ENCODE peak calls at places on chromosomes 16 and 17, in ten cellular contexts. J is lower leg skin, Y is tibial artery, I is body of pancreas, U is brain microvascular endothelial cell, E is HCT116, P is fibroblast of villous mesenchyme, H is uterus, S is heart right ventricle, R is psoas muscle. K is an unnamed sample.

GRCh38 chr17:773467-774319 is 8.4 kb downstream of the GLOD4 start:
- DNase-seq in J (no peak), Y (no peak), I (no peak), U (no peak), E (no peak), P (no peak), H (no peak), S (no peak), R (no peak), K (no peak)

GRCh38 chr16:31452631-31453106 is 6.6 kb upstream of the ARMC5 start:
- DNase-seq in J (no peak), Y (peak), I (no peak), U (peak), E (no peak), P (peak), H (no peak), S (no peak), R (peak), K (peak)

GRCh38 chr16:27220527-27220926 is 17.2 kb downstream of the KDM8 start:
- DNase-seq in J (no peak), Y (no peak), I (no peak), U (no peak), E (no peak), P (no peak), H (no peak), S (no peak), R (no peak), K (no peak)

GRCh38 chr17:1379930-1380313 is 20.1 kb downstream of the YWHAE start:
- DNase-seq in J (no peak), Y (no peak), I (no peak), U (no peak), E (no peak), P (no peak), H (no peak), S (no peak), R (no peak), K (no peak)

GRCh38 chr16:79317521-79317920 is 283.0 kb downstream of the MAF start:
- DNase-seq in J (no peak), Y (no peak), I (no peak), U (no peak), E (no peak), P (no peak), H (no peak), S (no peak), R (no peak), K (no peak)

GRCh38 chr16:4743217-4743897 is 9.0 kb downstream of the DNAAF8 start:
- DNase-seq in J (no peak), Y (no peak), I (no peak), U (no peak), E (no peak), P (no peak), H (no peak), S (no peak), R (peak), K (no peak)

GRCh38 chr17:56109811-56110210 is 43.5 kb upstream of the ANKFN1 start:
- DNase-seq in J (no peak), Y (no peak), I (no peak), U (no peak), E (no peak), P (no peak), H (no peak), S (no peak), R (no peak), K (no peak)

GRCh38 chr16:86252596-86252995 is 257.7 kb upstream of the FOXF1 start:
- DNase-seq in J (no peak), Y (no peak), I (no peak), U (no peak), E (peak), P (peak), H (no peak), S (no peak), R (no peak), K (no peak)

GRCh38 chr16:4709481-4709880 is 16.1 kb downstream of the NUDT16L1 start:
- DNase-seq in J (no peak), Y (no peak), I (no peak), U (no peak), E (no peak), P (peak), H (no peak), S (no peak), R (peak), K (no peak)

GRCh38 chr17:32426894-32427293 is 17.4 kb upstream of the PSMD11 start:
- DNase-seq in J (no peak), Y (no peak), I (no peak), U (no peak), E (no peak), P (no peak), H (no peak), S (no peak), R (no peak), K (no peak)

GRCh38 chr17:47949197-47949759 is 7.9 kb downstream of the PNPO start:
- DNase-seq in J (peak), Y (peak), I (peak), U (peak), E (peak), P (peak), H (peak), S (peak), R (peak), K (peak)

GRCh38 chr17:45306094-45306493 is 10.7 kb downstream of the MAP3K14 start:
- DNase-seq in J (no peak), Y (no peak), I (no peak), U (no peak), E (no peak), P (no peak), H (no peak), S (no peak), R (no peak), K (no peak)

GRCh38 chr16:79053577-79053976 is 547.0 kb downstream of the MAF start:
- DNase-seq in J (no peak), Y (no peak), I (no peak), U (no peak), E (no peak), P (no peak), H (no peak), S (no peak), R (no peak), K (no peak)

GRCh38 chr17:44965491-44966234 is 2.4 kb downstream of the C1QL1 start:
- DNase-seq in J (no peak), Y (no peak), I (no peak), U (no peak), E (no peak), P (no peak), H (no peak), S (no peak), R (no peak), K (no peak)

GRCh38 chr17:43171761-43172487 is 910 bp downstream of the NBR1 start:
- DNase-seq in J (peak), Y (peak), I (peak), U (peak), E (peak), P (peak), H (peak), S (peak), R (no peak), K (peak)

GRCh38 chr16:85386467-85387170 is 226.5 kb upstream of the GSE1 start:
- DNase-seq in J (no peak), Y (peak), I (no peak), U (no peak), E (no peak), P (no peak), H (no peak), S (no peak), R (peak), K (no peak)

GRCh38 chr17:82845163-82845807 is 5.5 kb upstream of the ZNF750 start:
- DNase-seq in J (no peak), Y (peak), I (no peak), U (peak), E (no peak), P (peak), H (peak), S (peak), R (peak), K (no peak)

GRCh38 chr17:78206298-78206697 is 7.8 kb upstream of the BIRC5 start:
- DNase-seq in J (no peak), Y (no peak), I (no peak), U (no peak), E (no peak), P (no peak), H (no peak), S (no peak), R (no peak), K (no peak)
- TF ChIP-seq CTCF in J (no peak), Y (no peak), I (no peak), U (peak), E (no peak), P (peak), H (no peak), S (no peak), R (no peak), K (peak)

GRCh38 chr16:14015461-14015860 is 55.7 kb upstream of the MRTFB start:
- DNase-seq in J (no peak), Y (no peak), I (no peak), U (no peak), E (no peak), P (no peak), H (no peak), S (no peak), R (no peak), K (no peak)
- H3K4me3 ChIP-seq in J (no peak), Y (peak), I (no peak), U (no peak), E (no peak), P (no peak), H (no peak), S (peak), R (peak), K (no peak)

GRCh38 chr16:9139965-9140364 is 48.5 kb downstream of the HAPSTR1 start:
- DNase-seq in J (no peak), Y (no peak), I (no peak), U (peak), E (peak), P (peak), H (no peak), S (no peak), R (peak), K (no peak)

GRCh38 chr16:9141813-9142212 is 50.4 kb downstream of the HAPSTR1 start:
- DNase-seq in J (no peak), Y (no peak), I (no peak), U (no peak), E (no peak), P (no peak), H (no peak), S (no peak), R (peak), K (no peak)

GRCh38 chr16:9136596-9136995 is 45.2 kb downstream of the HAPSTR1 start:
- DNase-seq in J (no peak), Y (no peak), I (no peak), U (no peak), E (no peak), P (no peak), H (no peak), S (no peak), R (peak), K (no peak)

GRCh38 chr16:9138021-9138680 is 46.7 kb downstream of the HAPSTR1 start:
- DNase-seq in J (no peak), Y (no peak), I (no peak), U (no peak), E (no peak), P (no peak), H (no peak), S (no peak), R (peak), K (no peak)

DNA sequence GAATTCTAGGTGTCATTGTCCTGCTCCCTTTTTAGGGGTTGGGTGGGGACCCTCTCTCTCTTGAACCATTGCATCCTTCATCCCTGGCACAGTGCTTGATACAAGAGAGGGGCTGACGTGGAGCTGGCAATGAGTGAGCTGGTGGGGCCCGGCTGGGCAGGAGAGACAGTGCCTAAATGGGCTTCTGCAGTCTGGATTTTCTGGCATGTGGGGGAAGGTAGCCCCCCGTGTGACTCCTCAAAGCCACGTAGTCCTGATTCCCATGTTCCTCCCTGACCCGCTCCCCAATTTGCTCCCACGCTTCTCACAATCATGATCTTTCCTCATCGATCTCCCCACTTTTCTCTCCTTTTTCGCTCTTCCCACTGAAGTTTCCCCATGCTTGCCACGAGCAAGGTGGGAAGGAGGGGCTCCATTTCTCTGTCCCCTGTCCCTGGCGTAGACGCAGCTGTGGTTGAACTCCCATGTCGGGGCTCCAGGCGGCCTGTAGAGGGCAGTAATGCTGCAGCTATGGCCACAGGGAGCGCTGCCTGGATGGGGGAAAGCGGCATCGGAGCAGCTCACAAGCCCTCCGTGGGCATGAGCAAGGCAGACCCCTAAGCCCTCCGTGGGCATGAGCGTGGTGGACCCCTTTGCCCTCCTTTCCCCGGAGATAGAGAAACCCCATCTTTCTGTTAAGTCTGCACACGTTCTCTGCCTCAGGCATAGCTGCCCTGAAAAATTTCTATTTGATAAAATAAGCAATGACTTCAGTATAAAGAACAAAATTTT is 47.5 kb downstream of the HAPSTR1 start:
- DNase-seq in J (peak), Y (peak), I (peak), U (peak), E (peak), P (peak), H (peak), S (peak), R (peak), K (no peak)
- TF ChIP-seq CTCF in J (no peak), Y (peak), I (peak), U (peak), E (peak), P (peak), H (peak), S (peak), R (peak), K (peak)

GRCh38 chr16:9075299-9076071 is 16.0 kb upstream of the HAPSTR1 start:
- DNase-seq in J (no peak), Y (no peak), I (no peak), U (no peak), E (no peak), P (no peak), H (no peak), S (no peak), R (no peak), K (no peak)

GRCh38 chr16:9079430-9079812 is 12.0 kb upstream of the HAPSTR1 start:
- DNase-seq in J (no peak), Y (no peak), I (no peak), U (no peak), E (no peak), P (no peak), H (no peak), S (no peak), R (no peak), K (no peak)

GRCh38 chr16:9081183-9081582 is 10.3 kb upstream of the HAPSTR1 start:
- DNase-seq in J (no peak), Y (no peak), I (no peak), U (no peak), E (no peak), P (no peak), H (no peak), S (no peak), R (no peak), K (no peak)

GRCh38 chr16:9072806-9073341 is 18.6 kb upstream of the HAPSTR1 start:
- DNase-seq in J (no peak), Y (no peak), I (no peak), U (peak), E (no peak), P (peak), H (no peak), S (no peak), R (no peak), K (no peak)

GRCh38 chr16:9077001-9077809 is 14.2 kb upstream of the HAPSTR1 start:
- DNase-seq in J (no peak), Y (no peak), I (no peak), U (peak), E (peak), P (peak), H (no peak), S (no peak), R (no peak), K (no peak)
- H3K4me3 ChIP-seq in J (no peak), Y (no peak), I (no peak), U (no peak), E (peak), P (no peak), H (no peak), S (no peak), R (no peak), K (no peak)

GRCh38 chr16:19888834-19889233 is 4.2 kb upstream of the GPRC5B start:
- DNase-seq in J (no peak), Y (no peak), I (no peak), U (no peak), E (no peak), P (no peak), H (no peak), S (no peak), R (no peak), K (no peak)

GRCh38 chr16:19884021-19884485 is 595 bp downstream of the GPRC5B start:
- DNase-seq in J (no peak), Y (no peak), I (peak), U (no peak), E (no peak), P (no peak), H (peak), S (peak), R (peak), K (no peak)

GRCh38 chr16:19884611-19885455 is at the start of gene GPRC5B:
- DNase-seq in J (peak), Y (no peak), I (peak), U (no peak), E (no peak), P (peak), H (peak), S (peak), R (peak), K (no peak)

GRCh38 chr16:19885456-19886060 is 910 bp upstream of the GPRC5B start:
- DNase-seq in J (no peak), Y (no peak), I (peak), U (no peak), E (no peak), P (peak), H (peak), S (peak), R (peak), K (no peak)

DNA sequence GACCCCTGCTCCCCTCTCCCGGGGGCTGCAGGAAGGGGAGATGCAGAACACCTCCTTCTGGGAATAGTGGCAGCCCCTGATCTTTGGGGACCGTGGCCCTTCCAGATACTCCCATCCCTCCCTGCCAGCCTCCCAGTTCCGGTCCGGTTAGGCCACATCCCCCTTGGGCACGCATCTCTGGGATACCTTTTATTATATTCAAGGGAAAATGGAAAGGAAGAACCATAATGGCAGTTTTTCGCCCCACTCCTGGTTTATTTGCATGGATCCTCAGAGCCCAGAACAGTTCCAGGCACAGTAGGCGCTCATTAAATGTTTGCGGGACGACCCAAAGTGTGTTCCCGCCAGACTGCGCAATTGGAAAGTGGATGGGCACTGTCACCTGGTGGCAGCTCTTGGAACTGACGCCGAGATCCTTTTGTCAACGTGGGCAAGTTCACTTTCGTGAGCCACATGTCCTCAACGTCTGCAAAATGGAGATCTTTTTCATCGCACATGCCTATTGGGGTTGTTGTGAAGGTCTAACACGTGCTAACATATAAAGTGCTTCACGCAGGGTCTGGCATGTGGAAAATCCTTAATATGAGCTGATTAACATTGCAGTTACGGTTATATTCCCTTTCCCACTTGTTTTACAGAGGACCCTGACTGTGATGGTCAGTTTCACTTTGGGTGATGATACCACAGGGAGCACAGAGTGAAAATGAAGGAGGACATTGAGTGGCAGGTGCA is 1.6 kb upstream of the GPRC5B start:
- DNase-seq in J (peak), Y (peak), I (peak), U (peak), E (peak), P (peak), H (peak), S (peak), R (peak), K (no peak)
- TF ChIP-seq CTCF in J (peak), Y (peak), I (peak), U (peak), E (peak), P (peak), H (peak), S (peak), R (peak), K (peak)

DNA sequence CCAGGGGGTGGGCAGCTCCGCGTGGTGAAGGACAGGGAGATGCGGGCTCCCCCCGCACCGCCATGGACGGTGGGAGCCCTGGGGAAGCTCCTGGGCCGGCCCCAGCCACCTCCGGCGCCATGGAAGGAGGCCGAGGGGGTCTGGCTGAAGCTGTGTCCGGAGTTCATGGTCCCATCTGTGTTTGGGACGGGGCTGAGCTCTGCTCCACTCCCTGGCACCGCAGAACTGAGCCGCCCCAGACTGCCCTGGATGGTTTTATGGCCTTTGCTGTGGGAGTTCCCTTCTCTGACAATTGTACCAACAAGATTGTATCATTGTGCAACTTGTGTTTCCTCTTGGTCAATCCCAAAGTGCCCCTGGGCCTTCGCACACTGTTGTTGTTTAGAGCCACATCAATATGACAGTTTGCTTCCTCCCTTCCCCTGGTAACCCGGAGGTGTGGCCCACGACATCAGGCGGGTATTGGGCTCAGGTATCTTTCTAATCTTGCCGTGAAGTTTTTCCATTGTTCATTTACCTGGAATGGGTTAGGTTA is 942 bp downstream of the KRT23 start:
- DNase-seq in J (no peak), Y (no peak), I (peak), U (no peak), E (no peak), P (no peak), H (no peak), S (no peak), R (no peak), K (no peak)
- H3K4me3 ChIP-seq in J (no peak), Y (no peak), I (no peak), U (no peak), E (peak), P (no peak), H (no peak), S (no peak), R (no peak), K (no peak)

GRCh38 chr16:11797957-11798299 is 870 bp upstream of the ZC3H7A start:
- DNase-seq in J (no peak), Y (no peak), I (peak), U (no peak), E (no peak), P (no peak), H (no peak), S (no peak), R (no peak), K (no peak)
- TF ChIP-seq CTCF in J (no peak), Y (no peak), I (no peak), U (no peak), E (no peak), P (no peak), H (no peak), S (no peak), R (no peak), K (no peak)

GRCh38 chr16:51134876-51135275 is 16.2 kb downstream of the SALL1 start:
- DNase-seq in J (no peak), Y (no peak), I (no peak), U (no peak), E (no peak), P (no peak), H (no peak), S (no peak), R (no peak), K (no peak)
- H3K4me3 ChIP-seq in J (no peak), Y (no peak), I (no peak), U (no peak), E (no peak), P (no peak), H (no peak), S (no peak), R (no peak), K (no peak)

GRCh38 chr17:7972131-7972785 is 30.2 kb upstream of the GUCY2D start:
- DNase-seq in J (no peak), Y (no peak), I (no peak), U (no peak), E (no peak), P (no peak), H (no peak), S (no peak), R (peak), K (no peak)
- TF ChIP-seq CTCF in J (no peak), Y (no peak), I (no peak), U (peak), E (no peak), P (peak), H (no peak), S (no peak), R (no peak), K (peak)

K was measured in retinal pigment epithelial cell.